ENCODE peak calls at places on chromosomes 12 and 14, in five cellular contexts. R, N, M, L and X are unnamed samples.
A peak's percentile ranks its signal among the peaks of the same experiment; 100 is the strongest.

GRCh38 chr14:39015360-39015961 is 87.6 kb downstream of the SEC23A start:
- DNase-seq in L (peak; percentile 78), M (no peak), N (peak; percentile 61), R (no peak), X (peak; percentile 12)

GRCh38 chr14:104284107-104284592 is 145.8 kb downstream of the KIF26A start:
- DNase-seq in L (no peak), M (peak; percentile 4), R (no peak), N (no peak), X (no peak)

GRCh38 chr12:95574799-95575452 is 23.6 kb upstream of the USP44 start:
- DNase-seq in M (no peak), R (no peak), N (no peak), L (peak; percentile 56), X (no peak)

GRCh38 chr12:79407671-79408622 is 282.8 kb downstream of the PAWR start:
- DNase-seq in N (peak; percentile 70), M (peak; percentile 67), R (peak; percentile 9), L (peak; percentile 92), X (peak; percentile 4)

GRCh38 chr12:20808521-20808920 is 2.0 kb upstream of the SLCO1B3 start:
- DNase-seq in R (no peak), N (no peak), M (no peak), L (no peak), X (no peak)

GRCh38 chr12:70074510-70074909 is 168.7 kb upstream of the CNOT2 start:
- DNase-seq in R (no peak), N (no peak), M (no peak), L (no peak), X (no peak)

GRCh38 chr12:2271961-2272360 is 219.2 kb downstream of the CACNA1C start:
- DNase-seq in L (no peak), M (no peak), R (no peak), N (no peak), X (no peak)

GRCh38 chr14:102786758-102787157 is 9.5 kb downstream of the TRAF3 start:
- DNase-seq in R (no peak), M (no peak), L (peak; percentile 29), N (peak; percentile 78), X (no peak)

GRCh38 chr12:66137937-66138336 is 7.4 kb upstream of the LLPH start:
- DNase-seq in N (no peak), R (no peak), L (no peak), M (no peak), X (no peak)

GRCh38 chr14:71319646-71320045 is 412.4 kb downstream of the PCNX1 start:
- DNase-seq in R (no peak), N (peak; percentile 55), M (peak; percentile 11), L (peak; percentile 48), X (no peak)

GRCh38 chr12:560666-561065 is 100.9 kb downstream of the B4GALNT3 start:
- DNase-seq in R (no peak), L (no peak), M (no peak), N (no peak), X (no peak)

GRCh38 chr14:58626441-58626840 is 11.3 kb upstream of the DACT1 start:
- DNase-seq in L (peak; percentile 14), R (no peak), N (no peak), M (no peak), X (no peak)

GRCh38 chr14:105051182-105052109 is 13.8 kb downstream of the GPR132 start:
- DNase-seq in R (no peak), M (no peak), N (no peak), L (no peak), X (no peak)

GRCh38 chr12:5305425-5305824 is 126.5 kb upstream of the NTF3 start:
- DNase-seq in N (no peak), L (no peak), R (no peak), M (no peak), X (no peak)
- H3K4me3 ChIP-seq in N (no peak overlapping the region), L (no peak overlapping the region), R (no peak overlapping the region), M (no peak overlapping the region), X (no peak overlapping the region)

DNA sequence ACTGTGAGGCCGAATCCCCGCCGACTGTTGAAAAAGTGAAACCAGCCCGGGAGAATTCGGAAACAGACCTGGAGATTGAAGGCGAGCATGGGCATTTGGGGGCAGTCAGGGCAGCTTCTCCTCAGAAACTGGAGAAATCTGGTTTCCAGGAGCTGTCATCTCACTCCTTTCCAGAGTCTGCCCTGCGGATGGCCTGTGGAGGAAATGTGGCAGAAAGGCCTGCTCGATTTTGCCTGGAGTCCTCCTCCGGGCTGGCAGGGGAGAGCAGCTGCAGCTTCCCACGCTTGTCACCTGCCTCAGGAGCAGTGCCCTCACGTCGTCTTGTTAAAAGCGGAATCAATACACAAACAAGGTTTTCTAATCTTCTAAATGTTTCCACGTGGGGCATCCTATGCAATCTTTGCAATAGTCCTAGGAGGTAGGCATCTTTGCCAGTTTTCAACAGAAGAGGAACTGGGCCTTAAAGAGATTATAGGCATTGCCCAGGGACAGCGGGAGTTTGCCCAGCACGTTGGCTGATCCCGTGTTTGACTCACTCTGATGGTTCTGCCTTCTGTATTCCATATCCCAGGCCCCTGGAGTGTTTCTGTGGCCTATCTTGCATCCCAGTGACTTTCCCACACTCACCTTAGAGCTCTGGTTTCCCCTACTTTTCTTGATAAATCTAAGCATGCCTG is 2.3 kb downstream of the LRRC74A start:
- DNase-seq in L (peak; percentile 18), N (no peak), R (no peak), M (no peak), X (no peak)
- H3K4me3 ChIP-seq in L (peak overlapping the region; percentile 27), N (no peak overlapping the region), R (no peak overlapping the region), M (no peak overlapping the region), X (no peak overlapping the region)

GRCh38 chr12:16658699-16659098 is 52.7 kb upstream of the LMO3 start:
- DNase-seq in N (peak; percentile 21), M (no peak), R (no peak), L (no peak), X (no peak)
- H3K4me3 ChIP-seq in N (no peak overlapping the region), M (no peak overlapping the region), R (no peak overlapping the region), L (no peak overlapping the region), X (no peak overlapping the region)

GRCh38 chr14:54711812-54712211 is 144.9 kb downstream of the SAMD4A start:
- DNase-seq in N (peak; percentile 14), R (no peak), L (no peak), M (no peak), X (no peak)
- H3K4me3 ChIP-seq in N (no peak overlapping the region), R (peak overlapping the region; percentile 12), L (no peak overlapping the region), M (no peak overlapping the region), X (no peak overlapping the region)

DNA sequence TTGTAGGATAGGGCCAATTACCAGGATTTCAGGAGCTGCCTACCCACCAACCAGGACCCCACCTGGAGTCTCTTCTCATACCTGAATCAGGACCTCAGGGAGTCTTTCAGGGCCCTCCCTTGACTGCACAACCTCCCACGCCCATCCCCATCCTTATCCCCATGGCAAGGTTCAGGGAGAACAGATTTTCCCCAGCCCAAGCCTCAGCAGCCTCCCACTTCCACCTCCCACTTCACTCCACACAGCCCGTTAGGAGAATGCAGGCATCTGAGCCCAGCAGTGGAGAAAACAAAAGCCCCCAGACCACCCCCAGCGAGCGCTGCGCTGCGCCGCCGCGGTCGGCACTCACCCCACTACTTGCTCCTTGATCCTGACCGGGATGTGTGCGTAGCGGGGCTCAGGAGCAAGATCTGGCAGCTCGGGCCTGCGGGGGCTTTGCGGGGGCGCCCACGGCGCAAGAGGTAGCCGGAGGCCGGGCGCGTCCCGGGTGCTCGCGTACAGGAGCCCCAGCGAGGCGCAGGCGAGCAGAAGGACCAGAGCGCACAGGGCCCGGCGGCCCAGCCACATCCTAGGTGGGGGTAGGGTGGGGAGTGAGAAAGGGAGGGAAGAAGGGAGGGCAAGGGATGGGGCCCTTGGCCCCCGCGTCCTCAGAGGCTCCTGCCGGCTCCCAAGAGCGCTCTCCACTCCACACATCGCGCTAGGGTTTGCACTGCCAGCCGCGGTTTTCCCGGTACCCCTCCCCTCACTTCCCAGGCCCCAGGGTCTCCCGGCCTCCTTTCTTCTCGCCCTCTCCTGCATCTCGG is 1.2 kb downstream of the B4GALNT1 start:
- DNase-seq in R (no peak), L (no peak), M (no peak), N (no peak), X (no peak)
- H3K4me3 ChIP-seq in R (no peak overlapping the region), L (peak overlapping the region; percentile 51), M (no peak overlapping the region), N (peak overlapping the region; percentile 59), X (no peak overlapping the region)

GRCh38 chr14:21098134-21098891 is at the start of gene ZNF219:
- DNase-seq in N (no peak), R (no peak), L (peak; percentile 45), M (peak; percentile 88), X (no peak)

GRCh38 chr14:21096889-21097615 is 1.4 kb downstream of the ZNF219 start:
- DNase-seq in M (no peak), N (no peak), L (no peak), R (no peak), X (no peak)

GRCh38 chr14:21098892-21099595 is 589 bp upstream of the ZNF219 start:
- DNase-seq in R (no peak), M (peak; percentile 35), N (no peak), L (no peak), X (no peak)

GRCh38 chr14:21096438-21096837 is 2.0 kb downstream of the ZNF219 start:
- DNase-seq in M (no peak), R (no peak), L (no peak), N (no peak), X (no peak)

GRCh38 chr14:21097616-21098133 is 780 bp downstream of the ZNF219 start:
- DNase-seq in L (no peak), N (no peak), M (peak; percentile 52), R (no peak), X (no peak)
- H3K4me3 ChIP-seq in L (peak overlapping the region; percentile 36), N (peak overlapping the region; percentile 11), M (no peak overlapping the region), R (no peak overlapping the region), X (no peak overlapping the region)

GRCh38 chr12:80938397-80938796 is 663 bp upstream of the LIN7A start:
- DNase-seq in L (no peak), R (no peak), N (no peak), M (no peak), X (no peak)
- H3K4me3 ChIP-seq in L (no peak overlapping the region), R (no peak overlapping the region), N (no peak overlapping the region), M (no peak overlapping the region), X (no peak overlapping the region)